ENCODE peak calls at places on chromosomes 13 and 19, in six cellular contexts. Z, O, B, A, M and X are unnamed samples.

GRCh38 chr13:35475960-35476943 is at the start of gene MAB21L1:
- DNase-seq in Z (no peak), B (peak), M (peak), O (peak), A (peak), X (no peak)

GRCh38 chr19:5628470-5628869 is 5.6 kb downstream of the SAFB start:
- DNase-seq in M (no peak), A (peak), B (peak), O (no peak), Z (no peak), X (no peak)

GRCh38 chr19:2150794-2151338 is 500 bp downstream of the AP3D1 start:
- DNase-seq in A (no peak), M (no peak), B (peak), O (no peak), Z (no peak), X (peak)

GRCh38 chr13:20350819-20351218 is 118.7 kb upstream of the GJB6 start:
- DNase-seq in O (no peak), A (no peak), M (no peak), B (no peak), Z (no peak), X (no peak)

GRCh38 chr19:41302624-41303351 is 7.2 kb upstream of the CCDC97 start:
- DNase-seq in Z (no peak), M (no peak), B (no peak), O (no peak), A (no peak), X (no peak)

GRCh38 chr13:53174550-53174949 is 145.9 kb downstream of the OLFM4 start:
- DNase-seq in O (no peak), A (no peak), Z (no peak), M (no peak), B (no peak), X (no peak)

GRCh38 chr13:50526771-50527567 is 316.5 kb downstream of the DLEU7 start:
- DNase-seq in A (no peak), O (no peak), Z (no peak), B (no peak), M (no peak), X (no peak)

GRCh38 chr13:59356607-59357006 is 807.1 kb downstream of the DIAPH3 start:
- DNase-seq in Z (no peak), O (no peak), A (peak), M (no peak), B (peak), X (no peak)

GRCh38 chr19:343451-343931 is 1.1 kb downstream of the MIER2 start:
- DNase-seq in A (no peak), M (no peak), Z (no peak), B (no peak), O (no peak), X (no peak)

GRCh38 chr19:2616741-2617392 is 85.6 kb downstream of the GNG7 start:
- DNase-seq in O (no peak), M (no peak), A (no peak), Z (no peak), B (no peak), X (no peak)

GRCh38 chr19:907183-907853 is 5.7 kb downstream of the R3HDM4 start:
- DNase-seq in B (no peak), O (no peak), A (no peak), M (no peak), Z (no peak), X (no peak)

GRCh38 chr19:31548941-31549340 is 199.7 kb upstream of the TSHZ3 start:
- DNase-seq in Z (peak), M (no peak), A (peak), B (peak), O (no peak), X (no peak)

GRCh38 chr19:13076320-13076719 is 26.3 kb downstream of the LYL1 start:
- DNase-seq in Z (no peak), O (no peak), A (no peak), M (no peak), B (no peak), X (no peak)

GRCh38 chr13:52025475-52026245 is 1.2 kb downstream of the UTP14C start:
- DNase-seq in Z (peak), A (no peak), O (no peak), B (no peak), M (no peak), X (no peak)

GRCh38 chr13:98450495-98451167 is 126.3 kb downstream of the STK24 start:
- DNase-seq in B (peak), O (no peak), A (no peak), Z (no peak), M (no peak), X (no peak)

GRCh38 chr19:31283701-31284100 is 65.5 kb downstream of the TSHZ3 start:
- DNase-seq in Z (no peak), O (no peak), B (no peak), M (no peak), A (no peak), X (no peak)

GRCh38 chr19:30310806-30311121 is 61.4 kb upstream of the ZNF536 start:
- DNase-seq in A (no peak), Z (no peak), B (no peak), M (no peak), O (no peak), X (no peak)

GRCh38 chr19:21767065-21767800 is at the start of gene ZNF100:
- DNase-seq in A (peak), O (peak), B (peak), Z (peak), M (peak), X (peak)

GRCh38 chr13:73248154-73248553 is 189.3 kb downstream of the KLF5 start:
- DNase-seq in B (no peak), M (no peak), O (no peak), A (no peak), Z (no peak), X (no peak)

GRCh38 chr13:73250061-73250460 is 191.3 kb downstream of the KLF5 start:
- DNase-seq in A (no peak), B (no peak), O (no peak), M (peak), Z (no peak), X (no peak)

GRCh38 chr13:73245271-73245670 is 186.5 kb downstream of the KLF5 start:
- DNase-seq in B (no peak), M (peak), Z (no peak), A (no peak), O (no peak), X (no peak)

GRCh38 chr13:73251866-73252265 is 193.1 kb downstream of the KLF5 start:
- DNase-seq in O (no peak), M (no peak), Z (no peak), B (no peak), A (no peak), X (no peak)

DNA sequence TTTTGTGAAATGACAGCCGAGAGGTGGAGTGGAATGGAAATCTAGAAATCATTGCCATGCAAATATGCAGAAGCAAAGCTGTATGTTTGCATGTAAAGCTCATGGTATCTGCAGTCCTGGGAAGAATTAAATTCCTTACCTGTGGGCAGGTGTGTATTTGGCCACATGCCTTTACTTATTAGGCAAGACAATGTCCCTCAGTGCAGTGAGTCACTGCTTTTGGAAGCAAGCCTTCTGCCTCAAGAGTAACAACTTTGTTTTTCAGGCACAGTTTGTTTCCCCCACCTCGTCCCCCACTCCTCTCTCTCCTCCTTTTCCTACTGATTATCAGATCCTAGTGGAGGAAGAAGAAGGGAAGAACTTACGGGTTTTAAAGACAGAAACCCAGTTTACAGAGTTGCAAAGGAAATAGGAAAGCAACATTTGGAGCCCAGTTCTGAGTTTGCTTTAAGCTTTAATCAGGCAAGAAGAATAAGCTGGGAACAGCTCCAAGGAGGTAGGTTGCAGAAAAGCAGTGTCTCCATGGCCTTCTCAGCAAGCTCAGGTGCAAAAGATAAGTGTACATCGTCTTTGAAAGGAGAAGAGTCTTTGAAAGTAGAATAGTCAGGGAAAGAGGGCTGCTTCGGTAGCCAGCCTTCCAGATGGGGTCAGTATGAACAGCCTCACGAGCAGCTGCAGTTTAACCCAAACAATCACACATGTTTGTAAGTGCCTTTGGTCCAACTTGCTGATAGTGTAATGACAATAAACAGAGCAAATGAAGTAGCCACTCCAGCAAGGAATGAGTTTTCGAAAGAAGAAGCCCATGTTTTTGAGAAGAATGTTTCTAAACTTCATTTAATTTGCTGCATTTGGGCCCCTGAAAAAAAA is 190.1 kb downstream of the KLF5 start:
- DNase-seq in B (peak), O (no peak), Z (peak), A (peak), M (peak), X (no peak)
- H4K91ac ChIP-seq in B (no peak), O (no peak), Z (no peak), A (no peak), M (peak), X (no peak)

DNA sequence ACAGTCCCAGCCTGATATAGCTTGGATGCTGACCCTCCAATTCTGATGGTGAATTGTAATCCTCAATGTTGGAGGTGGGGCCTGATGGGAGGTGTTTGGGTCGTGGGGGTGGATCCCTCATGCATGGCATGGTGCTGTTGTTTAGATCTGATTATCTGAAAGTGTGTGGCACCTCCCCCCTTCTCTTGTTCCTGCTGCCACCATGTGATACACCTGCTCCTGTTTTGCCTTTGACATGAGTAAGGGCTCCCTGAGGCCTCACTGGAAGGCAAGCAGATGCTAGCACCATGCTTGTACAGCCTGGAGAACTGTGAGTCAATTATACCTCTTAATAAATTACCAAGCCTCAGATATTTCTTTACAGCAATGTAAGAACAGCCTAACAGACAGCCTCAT is 26.4 kb downstream of the FLT1 start:
- DNase-seq in Z (no peak), M (peak), O (no peak), A (no peak), B (no peak), X (no peak)
- H4K91ac ChIP-seq in Z (no peak), M (no peak), O (no peak), A (no peak), B (no peak), X (no peak)

GRCh38 chr19:16423891-16424290 is 47.9 kb downstream of the EPS15L1 start:
- DNase-seq in B (no peak), O (no peak), Z (no peak), A (no peak), M (no peak), X (no peak)

GRCh38 chr19:16428372-16429036 is 43.3 kb downstream of the EPS15L1 start:
- DNase-seq in Z (no peak), A (no peak), M (no peak), B (no peak), O (no peak), X (no peak)

GRCh38 chr19:16425019-16425418 is 46.8 kb downstream of the EPS15L1 start:
- DNase-seq in M (no peak), A (no peak), O (no peak), B (no peak), Z (no peak), X (no peak)

GRCh38 chr19:16429066-16429758 is 42.6 kb downstream of the EPS15L1 start:
- DNase-seq in A (no peak), O (no peak), Z (no peak), B (no peak), M (no peak), X (no peak)

GRCh38 chr19:16425993-16426392 is 45.8 kb downstream of the EPS15L1 start:
- DNase-seq in Z (no peak), B (no peak), A (no peak), O (no peak), M (no peak), X (no peak)
- H4K91ac ChIP-seq in Z (no peak), B (no peak), A (no peak), O (no peak), M (no peak), X (no peak)

GRCh38 chr13:110300090-110300815 is 6.7 kb downstream of the COL4A1 start:
- DNase-seq in O (no peak), M (no peak), A (peak), B (peak), Z (no peak), X (no peak)

GRCh38 chr13:110301083-110301482 is 5.9 kb downstream of the COL4A1 start:
- DNase-seq in O (no peak), Z (no peak), A (no peak), B (no peak), M (no peak), X (no peak)

GRCh38 chr13:110302986-110303385 is 4.0 kb downstream of the COL4A1 start:
- DNase-seq in O (no peak), M (no peak), B (no peak), Z (no peak), A (no peak), X (no peak)

GRCh38 chr13:110302154-110302553 is 4.8 kb downstream of the COL4A1 start:
- DNase-seq in O (no peak), B (no peak), Z (no peak), M (no peak), A (no peak), X (no peak)

GRCh38 chr13:110301606-110302131 is 5.3 kb downstream of the COL4A1 start:
- DNase-seq in A (peak), O (no peak), B (peak), M (peak), Z (no peak), X (no peak)
- H4K91ac ChIP-seq in A (peak), O (no peak), B (peak), M (no peak), Z (no peak), X (no peak)

GRCh38 chr13:28477709-28477973 is 17.3 kb downstream of the FLT1 start:
- DNase-seq in A (no peak), B (peak), Z (no peak), O (no peak), M (no peak), X (no peak)
- H4K91ac ChIP-seq in A (peak), B (no peak), Z (no peak), O (no peak), M (no peak), X (no peak)

GRCh38 chr13:25529425-25529824 is 157.7 kb downstream of the ATP8A2 start:
- DNase-seq in B (no peak), M (no peak), A (no peak), Z (no peak), O (no peak), X (no peak)

GRCh38 chr13:25528266-25528665 is 156.5 kb downstream of the ATP8A2 start:
- DNase-seq in Z (no peak), M (no peak), O (no peak), B (no peak), A (no peak), X (no peak)

GRCh38 chr13:25525884-25526283 is 154.1 kb downstream of the ATP8A2 start:
- DNase-seq in B (no peak), A (no peak), O (no peak), Z (no peak), M (no peak), X (no peak)
- H4K91ac ChIP-seq in B (no peak), A (no peak), O (no peak), Z (no peak), M (no peak), X (no peak)